ENCODE peak calls at places on chromosomes 3 and 15, in nine cellular contexts. One of them, this sample, is unnamed.

GRCh38 chr3:173066044-173066679 is 74.9 kb downstream of the SPATA16 start:
- DNase-seq in activated naive CD4-positive, alpha-beta T cell treated with Interleukin-2 at 50 U/mL for 16 hours: no peak
- DNase-seq in GM19239: no peak
- DNase-seq in ovary: no peak
- DNase-seq in AG09309: no peak
- DNase-seq in renal cortical epithelial cell: peak
- DNase-seq in amygdala: no peak
- DNase-seq in choroid plexus epithelial cell: peak
- DNase-seq in D341Med: no peak
- DNase-seq in this sample: peak

GRCh38 chr3:175186511-175186910 is 327.4 kb downstream of the NAALADL2 start:
- DNase-seq in activated naive CD4-positive, alpha-beta T cell treated with Interleukin-2 at 50 U/mL for 16 hours: no peak
- DNase-seq in GM19239: no peak
- DNase-seq in ovary: no peak
- DNase-seq in AG09309: no peak
- DNase-seq in renal cortical epithelial cell: peak
- DNase-seq in amygdala: no peak
- DNase-seq in choroid plexus epithelial cell: peak
- DNase-seq in D341Med: no peak
- DNase-seq in this sample: no peak

GRCh38 chr3:53902711-53903110 is 11.1 kb upstream of the SELENOK start:
- DNase-seq in activated naive CD4-positive, alpha-beta T cell treated with Interleukin-2 at 50 U/mL for 16 hours: no peak
- DNase-seq in GM19239: no peak
- DNase-seq in ovary: no peak
- DNase-seq in AG09309: no peak
- DNase-seq in renal cortical epithelial cell: no peak
- DNase-seq in amygdala: no peak
- DNase-seq in choroid plexus epithelial cell: no peak
- DNase-seq in D341Med: no peak
- DNase-seq in this sample: no peak

GRCh38 chr3:166433060-166433459 is 595.8 kb upstream of the BCHE start:
- DNase-seq in activated naive CD4-positive, alpha-beta T cell treated with Interleukin-2 at 50 U/mL for 16 hours: no peak
- DNase-seq in GM19239: no peak
- DNase-seq in ovary: no peak
- DNase-seq in AG09309: no peak
- DNase-seq in renal cortical epithelial cell: no peak
- DNase-seq in amygdala: no peak
- DNase-seq in choroid plexus epithelial cell: no peak
- DNase-seq in D341Med: no peak
- DNase-seq in this sample: no peak

GRCh38 chr15:69311319-69311721 is 12.6 kb downstream of the PAQR5 start:
- DNase-seq in activated naive CD4-positive, alpha-beta T cell treated with Interleukin-2 at 50 U/mL for 16 hours: no peak
- DNase-seq in GM19239: no peak
- DNase-seq in ovary: no peak
- DNase-seq in AG09309: peak
- DNase-seq in renal cortical epithelial cell: peak
- DNase-seq in amygdala: no peak
- DNase-seq in choroid plexus epithelial cell: peak
- DNase-seq in D341Med: no peak
- DNase-seq in this sample: no peak

GRCh38 chr3:120597445-120598049 is 1.4 kb downstream of the NDUFB4 start:
- DNase-seq in activated naive CD4-positive, alpha-beta T cell treated with Interleukin-2 at 50 U/mL for 16 hours: no peak
- DNase-seq in GM19239: no peak
- DNase-seq in ovary: no peak
- DNase-seq in AG09309: no peak
- DNase-seq in renal cortical epithelial cell: no peak
- DNase-seq in amygdala: no peak
- DNase-seq in choroid plexus epithelial cell: no peak
- DNase-seq in D341Med: no peak
- DNase-seq in this sample: no peak

GRCh38 chr3:18424213-18424861 is 802 bp downstream of the SATB1 start:
- DNase-seq in activated naive CD4-positive, alpha-beta T cell treated with Interleukin-2 at 50 U/mL for 16 hours: peak
- DNase-seq in GM19239: no peak
- DNase-seq in ovary: no peak
- DNase-seq in AG09309: no peak
- DNase-seq in renal cortical epithelial cell: no peak
- DNase-seq in amygdala: no peak
- DNase-seq in choroid plexus epithelial cell: no peak
- DNase-seq in D341Med: peak
- DNase-seq in this sample: peak

GRCh38 chr3:150376001-150376848 is 31.9 kb upstream of the TSC22D2 start:
- DNase-seq in activated naive CD4-positive, alpha-beta T cell treated with Interleukin-2 at 50 U/mL for 16 hours: no peak
- DNase-seq in GM19239: no peak
- DNase-seq in ovary: no peak
- DNase-seq in AG09309: peak
- DNase-seq in renal cortical epithelial cell: peak
- DNase-seq in amygdala: no peak
- DNase-seq in choroid plexus epithelial cell: peak
- DNase-seq in D341Med: no peak
- DNase-seq in this sample: no peak

GRCh38 chr3:114439279-114439678 is 145.5 kb downstream of the TIGIT start:
- DNase-seq in activated naive CD4-positive, alpha-beta T cell treated with Interleukin-2 at 50 U/mL for 16 hours: no peak
- DNase-seq in GM19239: no peak
- DNase-seq in ovary: no peak
- DNase-seq in AG09309: no peak
- DNase-seq in renal cortical epithelial cell: no peak
- DNase-seq in amygdala: no peak
- DNase-seq in choroid plexus epithelial cell: no peak
- DNase-seq in D341Med: no peak
- DNase-seq in this sample: no peak

GRCh38 chr15:70033529-70034140 is 64.1 kb downstream of the TLE3 start:
- DNase-seq in activated naive CD4-positive, alpha-beta T cell treated with Interleukin-2 at 50 U/mL for 16 hours: no peak
- DNase-seq in GM19239: no peak
- DNase-seq in ovary: no peak
- DNase-seq in AG09309: peak
- DNase-seq in renal cortical epithelial cell: peak
- DNase-seq in amygdala: peak
- DNase-seq in choroid plexus epithelial cell: peak
- DNase-seq in D341Med: peak
- DNase-seq in this sample: no peak

GRCh38 chr3:61864886-61865285 is 303.5 kb downstream of the PTPRG start:
- DNase-seq in activated naive CD4-positive, alpha-beta T cell treated with Interleukin-2 at 50 U/mL for 16 hours: no peak
- DNase-seq in GM19239: no peak
- DNase-seq in ovary: no peak
- DNase-seq in AG09309: no peak
- DNase-seq in renal cortical epithelial cell: peak
- DNase-seq in amygdala: no peak
- DNase-seq in choroid plexus epithelial cell: no peak
- DNase-seq in D341Med: no peak
- DNase-seq in this sample: no peak

GRCh38 chr3:46894256-46894655 is 16.7 kb downstream of the PTH1R start:
- DNase-seq in activated naive CD4-positive, alpha-beta T cell treated with Interleukin-2 at 50 U/mL for 16 hours: no peak
- DNase-seq in GM19239: no peak
- DNase-seq in ovary: no peak
- DNase-seq in AG09309: no peak
- DNase-seq in renal cortical epithelial cell: no peak
- DNase-seq in amygdala: no peak
- DNase-seq in choroid plexus epithelial cell: no peak
- DNase-seq in D341Med: no peak
- DNase-seq in this sample: no peak

GRCh38 chr15:69232144-69232543 is 66.6 kb upstream of the PAQR5 start:
- DNase-seq in activated naive CD4-positive, alpha-beta T cell treated with Interleukin-2 at 50 U/mL for 16 hours: no peak
- DNase-seq in GM19239: no peak
- DNase-seq in ovary: no peak
- DNase-seq in AG09309: peak
- DNase-seq in renal cortical epithelial cell: peak
- DNase-seq in amygdala: no peak
- DNase-seq in choroid plexus epithelial cell: no peak
- DNase-seq in D341Med: no peak
- DNase-seq in this sample: no peak

GRCh38 chr3:187150599-187150998 is 11.3 kb upstream of the RPL39L start:
- DNase-seq in activated naive CD4-positive, alpha-beta T cell treated with Interleukin-2 at 50 U/mL for 16 hours: peak
- DNase-seq in GM19239: no peak
- DNase-seq in ovary: no peak
- DNase-seq in AG09309: no peak
- DNase-seq in renal cortical epithelial cell: no peak
- DNase-seq in amygdala: no peak
- DNase-seq in choroid plexus epithelial cell: no peak
- DNase-seq in D341Med: no peak
- DNase-seq in this sample: no peak

GRCh38 chr3:16071246-16071645 is 103.2 kb upstream of the GALNT15 start:
- DNase-seq in activated naive CD4-positive, alpha-beta T cell treated with Interleukin-2 at 50 U/mL for 16 hours: no peak
- DNase-seq in GM19239: no peak
- DNase-seq in ovary: no peak
- DNase-seq in AG09309: no peak
- DNase-seq in renal cortical epithelial cell: peak
- DNase-seq in amygdala: no peak
- DNase-seq in choroid plexus epithelial cell: no peak
- DNase-seq in D341Med: no peak
- DNase-seq in this sample: no peak

GRCh38 chr3:197445886-197446631 is 109.7 kb downstream of the BDH1 start:
- DNase-seq in activated naive CD4-positive, alpha-beta T cell treated with Interleukin-2 at 50 U/mL for 16 hours: no peak
- DNase-seq in GM19239: no peak
- DNase-seq in ovary: no peak
- DNase-seq in AG09309: no peak
- DNase-seq in renal cortical epithelial cell: no peak
- DNase-seq in amygdala: no peak
- DNase-seq in choroid plexus epithelial cell: no peak
- DNase-seq in D341Med: no peak
- DNase-seq in this sample: no peak

GRCh38 chr3:51860703-51861665 is at the start of gene IQCF2:
- DNase-seq in activated naive CD4-positive, alpha-beta T cell treated with Interleukin-2 at 50 U/mL for 16 hours: no peak
- DNase-seq in GM19239: peak
- DNase-seq in ovary: no peak
- DNase-seq in AG09309: no peak
- DNase-seq in renal cortical epithelial cell: no peak
- DNase-seq in amygdala: no peak
- DNase-seq in choroid plexus epithelial cell: no peak
- DNase-seq in D341Med: no peak
- DNase-seq in this sample: no peak

GRCh38 chr15:62896969-62897486 is 145.5 kb upstream of the TPM1 start:
- DNase-seq in activated naive CD4-positive, alpha-beta T cell treated with Interleukin-2 at 50 U/mL for 16 hours: no peak
- DNase-seq in GM19239: no peak
- DNase-seq in ovary: peak
- DNase-seq in AG09309: peak
- DNase-seq in renal cortical epithelial cell: peak
- DNase-seq in amygdala: no peak
- DNase-seq in choroid plexus epithelial cell: peak
- DNase-seq in D341Med: no peak
- DNase-seq in this sample: peak

GRCh38 chr15:64507293-64507802 is 47.0 kb downstream of the ZNF609 start:
- DNase-seq in activated naive CD4-positive, alpha-beta T cell treated with Interleukin-2 at 50 U/mL for 16 hours: peak
- DNase-seq in GM19239: peak
- DNase-seq in ovary: peak
- DNase-seq in AG09309: peak
- DNase-seq in renal cortical epithelial cell: peak
- DNase-seq in amygdala: peak
- DNase-seq in choroid plexus epithelial cell: peak
- DNase-seq in D341Med: peak
- DNase-seq in this sample: peak

GRCh38 chr15:39645976-39646257 is 65.0 kb downstream of the THBS1 start:
- DNase-seq in activated naive CD4-positive, alpha-beta T cell treated with Interleukin-2 at 50 U/mL for 16 hours: no peak
- DNase-seq in GM19239: no peak
- DNase-seq in ovary: no peak
- DNase-seq in AG09309: no peak
- DNase-seq in renal cortical epithelial cell: no peak
- DNase-seq in amygdala: no peak
- DNase-seq in choroid plexus epithelial cell: no peak
- DNase-seq in D341Med: no peak
- DNase-seq in this sample: no peak

GRCh38 chr3:54191220-54191619 is 68.9 kb downstream of the CACNA2D3 start:
- DNase-seq in activated naive CD4-positive, alpha-beta T cell treated with Interleukin-2 at 50 U/mL for 16 hours: no peak
- DNase-seq in GM19239: no peak
- DNase-seq in ovary: no peak
- DNase-seq in AG09309: no peak
- DNase-seq in renal cortical epithelial cell: no peak
- DNase-seq in amygdala: no peak
- DNase-seq in choroid plexus epithelial cell: no peak
- DNase-seq in D341Med: no peak
- DNase-seq in this sample: no peak

GRCh38 chr15:44075535-44075934 is 119.5 kb downstream of the FRMD5 start:
- DNase-seq in activated naive CD4-positive, alpha-beta T cell treated with Interleukin-2 at 50 U/mL for 16 hours: no peak
- DNase-seq in GM19239: no peak
- DNase-seq in ovary: no peak
- DNase-seq in AG09309: no peak
- DNase-seq in renal cortical epithelial cell: no peak
- DNase-seq in amygdala: no peak
- DNase-seq in choroid plexus epithelial cell: no peak
- DNase-seq in D341Med: no peak
- DNase-seq in this sample: no peak

GRCh38 chr15:91813924-91814323 is 39.6 kb upstream of the SLCO3A1 start:
- DNase-seq in activated naive CD4-positive, alpha-beta T cell treated with Interleukin-2 at 50 U/mL for 16 hours: no peak
- DNase-seq in GM19239: no peak
- DNase-seq in ovary: no peak
- DNase-seq in AG09309: no peak
- DNase-seq in renal cortical epithelial cell: no peak
- DNase-seq in amygdala: no peak
- DNase-seq in choroid plexus epithelial cell: no peak
- DNase-seq in D341Med: no peak
- DNase-seq in this sample: no peak

GRCh38 chr15:79844221-79844620 is 52.6 kb downstream of the MTHFS start:
- DNase-seq in activated naive CD4-positive, alpha-beta T cell treated with Interleukin-2 at 50 U/mL for 16 hours: no peak
- DNase-seq in GM19239: no peak
- DNase-seq in ovary: no peak
- DNase-seq in AG09309: no peak
- DNase-seq in renal cortical epithelial cell: no peak
- DNase-seq in amygdala: no peak
- DNase-seq in choroid plexus epithelial cell: no peak
- DNase-seq in D341Med: no peak
- DNase-seq in this sample: no peak

GRCh38 chr15:85412956-85413854 is 32.8 kb downstream of the AKAP13 start:
- DNase-seq in activated naive CD4-positive, alpha-beta T cell treated with Interleukin-2 at 50 U/mL for 16 hours: peak
- DNase-seq in GM19239: peak
- DNase-seq in ovary: peak
- DNase-seq in AG09309: no peak
- DNase-seq in renal cortical epithelial cell: peak
- DNase-seq in amygdala: no peak
- DNase-seq in choroid plexus epithelial cell: peak
- DNase-seq in D341Med: no peak
- DNase-seq in this sample: peak

GRCh38 chr3:196793224-196793623 is 53.6 kb downstream of the PAK2 start:
- DNase-seq in activated naive CD4-positive, alpha-beta T cell treated with Interleukin-2 at 50 U/mL for 16 hours: no peak
- DNase-seq in GM19239: no peak
- DNase-seq in ovary: no peak
- DNase-seq in AG09309: peak
- DNase-seq in renal cortical epithelial cell: peak
- DNase-seq in amygdala: no peak
- DNase-seq in choroid plexus epithelial cell: peak
- DNase-seq in D341Med: no peak
- DNase-seq in this sample: no peak

GRCh38 chr3:58134468-58134867 is 76.3 kb downstream of the DNASE1L3 start:
- DNase-seq in activated naive CD4-positive, alpha-beta T cell treated with Interleukin-2 at 50 U/mL for 16 hours: no peak
- DNase-seq in GM19239: no peak
- DNase-seq in ovary: no peak
- DNase-seq in AG09309: no peak
- DNase-seq in renal cortical epithelial cell: no peak
- DNase-seq in amygdala: no peak
- DNase-seq in choroid plexus epithelial cell: no peak
- DNase-seq in D341Med: no peak
- DNase-seq in this sample: no peak

GRCh38 chr3:98188553-98188952 is 22.1 kb downstream of the OR5H15 start:
- DNase-seq in activated naive CD4-positive, alpha-beta T cell treated with Interleukin-2 at 50 U/mL for 16 hours: no peak
- DNase-seq in GM19239: no peak
- DNase-seq in ovary: no peak
- DNase-seq in AG09309: no peak
- DNase-seq in renal cortical epithelial cell: peak
- DNase-seq in amygdala: no peak
- DNase-seq in choroid plexus epithelial cell: peak
- DNase-seq in D341Med: peak
- DNase-seq in this sample: no peak

This sample was measured in heart left ventricle.